ENCODE peak calls at places on chromosomes 13 and 19, in ten cellular contexts. W is colonic mucosa, T is IMR-90, N is esophagus muscularis mucosa, X is kidney epithelial cell, O is fibroblast of lung, A is adrenal gland, Q is vagina, R is ovary, H is right atrium auricular region. V is an unnamed sample.

GRCh38 chr13:37313383-37313782 is 207.9 kb upstream of the CSNK1A1L start:
- DNase-seq in W (no peak), T (peak; percentile 92), N (no peak), X (no peak), O (peak; percentile 95), A (no peak), Q (no peak), R (no peak), H (no peak), V (no peak)

GRCh38 chr19:28881616-28882015 is 331.3 kb downstream of the UQCRFS1 start:
- DNase-seq in W (no peak), T (no peak), N (no peak), X (peak; percentile 12), O (no peak), A (no peak), Q (no peak), R (no peak), H (no peak), V (no peak)

GRCh38 chr19:7781157-7781556 is 18.1 kb downstream of the CLEC4M start:
- DNase-seq in W (no peak), T (no peak), N (no peak), X (no peak), O (no peak), A (no peak), Q (no peak), R (no peak), H (no peak), V (no peak)

GRCh38 chr13:95209109-95209508 is 92.1 kb downstream of the ABCC4 start:
- DNase-seq in W (no peak), T (no peak), N (no peak), X (no peak), O (no peak), A (no peak), Q (no peak), R (no peak), H (no peak), V (no peak)

GRCh38 chr19:29587518-29587986 is 18.5 kb upstream of the POP4 start:
- DNase-seq in W (no peak), T (peak; percentile 38), N (no peak), X (no peak), O (peak; percentile 16), A (no peak), Q (no peak), R (no peak), H (no peak), V (no peak)

GRCh38 chr13:84574851-84575250 is 692.6 kb upstream of the SLITRK1 start:
- DNase-seq in W (no peak), T (peak; percentile 16), N (no peak), X (no peak), O (peak; percentile 29), A (no peak), Q (no peak), R (no peak), H (no peak), V (peak; percentile 6)

GRCh38 chr19:28289294-28290063 is 923.5 kb downstream of the UQCRFS1 start:
- DNase-seq in W (peak; percentile 82), T (no peak), N (no peak), X (no peak), O (peak; percentile 77), A (no peak), Q (no peak), R (no peak), H (no peak), V (peak; percentile 49)

GRCh38 chr13:41782086-41782485 is 178.8 kb downstream of the VWA8 start:
- DNase-seq in W (no peak), T (no peak), N (no peak), X (no peak), O (no peak), A (no peak), Q (no peak), R (no peak), H (no peak), V (no peak)

GRCh38 chr19:50392759-50393158 is 8.6 kb downstream of the POLD1 start:
- DNase-seq in W (no peak), T (no peak), N (no peak), X (no peak), O (no peak), A (no peak), Q (no peak), R (no peak), H (no peak), V (no peak)

GRCh38 chr13:73870970-73871935 is 263.0 kb downstream of the KLF12 start:
- DNase-seq in W (no peak), T (peak; percentile 96), N (no peak), X (peak; percentile 34), O (peak; percentile 96), A (peak; percentile 27), Q (no peak), R (peak; percentile 30), H (no peak), V (no peak)

GRCh38 chr13:28495586-28496564 is 947 bp upstream of the FLT1 start:
- DNase-seq in W (no peak), T (no peak), N (no peak), X (no peak), O (no peak), A (no peak), Q (no peak), R (no peak), H (no peak), V (no peak)
- H3K27me3 ChIP-seq in W (peaks cover 45% of the 10 kb centered on the region), T (peaks cover 22% of the 10 kb centered on the region), N (peaks cover 25% of the 10 kb centered on the region), X (peaks cover 54% of the 10 kb centered on the region), O (peaks cover 62% of the 10 kb centered on the region), A (peaks cover 59% of the 10 kb centered on the region), Q (no peaks in the 10 kb centered on the region), R (no peaks in the 10 kb centered on the region), H (peaks cover 21% of the 10 kb centered on the region), V (peaks cover 74% of the 10 kb centered on the region)

DNA sequence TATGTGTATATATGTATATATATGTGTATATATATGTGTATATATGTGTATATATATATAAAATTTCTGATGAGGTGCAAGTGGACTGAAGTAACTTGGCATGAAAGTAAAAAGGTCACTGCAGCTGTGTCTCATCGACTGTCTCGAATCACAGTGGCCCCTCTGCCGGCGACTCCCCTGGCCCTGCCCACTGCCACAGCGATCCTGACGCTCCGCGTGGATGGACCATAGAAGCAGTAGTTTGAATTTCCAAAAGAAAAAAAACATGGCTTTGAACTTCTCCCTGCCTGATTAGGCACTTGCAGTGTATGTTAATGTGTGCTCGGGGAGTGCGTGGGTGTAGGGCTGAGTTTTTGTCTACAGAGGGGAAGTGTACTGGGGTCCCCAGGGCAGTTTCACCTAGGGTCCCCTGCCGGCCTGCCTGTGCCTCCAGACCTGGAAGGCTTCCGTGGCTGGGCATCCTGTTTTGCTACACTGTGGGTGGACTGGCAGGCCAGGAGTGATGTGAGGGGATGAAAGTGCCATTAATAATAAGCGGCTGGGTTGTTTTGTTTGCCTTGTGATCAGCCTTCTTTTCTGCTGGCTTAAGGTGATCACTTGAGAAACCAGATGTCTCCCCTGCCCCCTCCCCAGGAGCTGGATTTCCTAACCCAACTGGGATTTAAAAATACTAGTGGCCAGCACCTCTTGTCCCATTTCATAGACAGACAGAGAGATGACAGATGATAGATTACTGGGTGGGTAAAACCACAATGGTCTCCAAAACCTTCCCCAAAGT is 10.7 kb downstream of the ZIC5 start:
- DNase-seq in W (no peak), T (no peak), N (no peak), X (no peak), O (no peak), A (no peak), Q (no peak), R (no peak), H (no peak), V (no peak)
- H3K27me3 ChIP-seq in W (peaks cover 84% of the 10 kb centered on the region), T (peaks cover 80% of the 10 kb centered on the region), N (peaks cover 75% of the 10 kb centered on the region), X (peaks cover 70% of the 10 kb centered on the region), O (peaks cover 59% of the 10 kb centered on the region), A (peaks cover 93% of the 10 kb centered on the region), Q (peaks cover 25% of the 10 kb centered on the region), R (peaks cover 2% of the 10 kb centered on the region), H (peaks cover 66% of the 10 kb centered on the region), V (peaks cover 95% of the 10 kb centered on the region)

GRCh38 chr19:1855040-1855827 is 7.0 kb upstream of the REXO1 start:
- DNase-seq in W (peak; percentile 95), T (peak; percentile 85), N (peak; percentile 98), X (no peak), O (peak; percentile 65), A (peak; percentile 94), Q (no peak), R (no peak), H (peak; percentile 93), V (peak; percentile 89)
- H3K27me3 ChIP-seq in W (no peaks in the 10 kb centered on the region), T (no peaks in the 10 kb centered on the region), N (peaks cover 16% of the 10 kb centered on the region), X (no peaks in the 10 kb centered on the region), O (no peaks in the 10 kb centered on the region), A (no peaks in the 10 kb centered on the region), Q (no peaks in the 10 kb centered on the region), R (no peaks in the 10 kb centered on the region), H (no peaks in the 10 kb centered on the region), V (no peaks in the 10 kb centered on the region)

GRCh38 chr19:676343-677105 is at the start of gene FSTL3:
- DNase-seq in W (no peak), T (no peak), N (no peak), X (no peak), O (peak; percentile 37), A (peak; percentile 54), Q (no peak), R (no peak), H (no peak), V (peak; percentile 77)
- H3K27me3 ChIP-seq in W (peaks cover 19% of the 10 kb centered on the region), T (no peaks in the 10 kb centered on the region), N (no peaks in the 10 kb centered on the region), X (no peaks in the 10 kb centered on the region), O (no peaks in the 10 kb centered on the region), A (no peaks in the 10 kb centered on the region), Q (no peaks in the 10 kb centered on the region), R (no peaks in the 10 kb centered on the region), H (no peaks in the 10 kb centered on the region), V (no peaks in the 10 kb centered on the region)

DNA sequence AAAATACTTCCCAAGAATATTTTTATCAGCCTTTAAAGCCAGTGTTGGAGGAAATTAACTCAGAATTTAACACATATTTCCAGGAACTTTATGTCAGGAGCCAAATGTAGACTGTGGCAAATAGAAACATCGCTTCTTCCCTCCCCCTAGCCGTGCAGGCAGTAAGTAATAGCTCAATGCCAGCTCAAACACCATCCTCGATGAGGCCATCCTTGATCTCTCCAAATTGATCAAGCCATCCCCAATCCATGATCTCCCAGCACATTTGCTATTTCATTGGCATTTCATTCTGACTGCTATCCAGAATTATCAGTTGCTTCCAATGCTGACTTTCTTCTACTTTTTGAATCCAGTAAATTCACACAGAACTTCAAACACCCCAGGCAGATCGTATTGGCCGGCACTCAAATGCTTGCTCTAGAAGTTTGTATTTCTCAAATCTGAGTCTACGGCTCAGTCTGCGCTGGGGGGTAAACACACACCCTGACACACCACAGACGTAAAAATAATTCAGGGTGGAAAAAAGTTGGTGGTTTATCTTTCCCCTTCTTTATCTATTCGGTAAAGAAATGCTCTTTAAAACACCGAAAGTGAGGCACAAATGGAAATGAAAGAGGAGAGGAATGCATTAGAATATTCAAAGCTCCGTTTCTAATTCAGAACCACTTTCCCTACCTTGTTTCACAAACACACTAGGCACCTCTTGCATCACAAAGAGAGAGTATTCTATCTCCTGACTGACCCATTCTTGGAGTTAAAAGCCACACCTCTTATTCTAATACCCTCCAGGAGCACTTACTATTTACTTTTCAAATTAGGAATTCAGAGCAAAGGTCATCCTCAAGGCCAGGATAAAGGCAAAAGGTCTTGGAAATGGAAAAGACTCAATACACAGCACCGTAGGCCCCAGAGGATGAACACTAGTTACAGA is 991 bp downstream of the OBI1 start:
- DNase-seq in W (no peak), T (peak; percentile 8), N (no peak), X (no peak), O (peak; percentile 4), A (no peak), Q (no peak), R (no peak), H (no peak), V (no peak)
- H3K27me3 ChIP-seq in W (no peaks in the 10 kb centered on the region), T (no peaks in the 10 kb centered on the region), N (no peaks in the 10 kb centered on the region), X (no peaks in the 10 kb centered on the region), O (no peaks in the 10 kb centered on the region), A (no peaks in the 10 kb centered on the region), Q (no peaks in the 10 kb centered on the region), R (no peaks in the 10 kb centered on the region), H (no peaks in the 10 kb centered on the region), V (no peaks in the 10 kb centered on the region)